ENCODE peak calls at places on chromosomes 4 and X, in five cellular contexts. M, A, F, U and D are unnamed samples.

GRCh38 chr4:46886711-46887110 is 22.3 kb downstream of the COX7B2 start:
- DNase-seq in A (no peak), F (peak), M (no peak), U (no peak), D (no peak)

GRCh38 chr4:138243369-138243768 is 1.2 kb upstream of the SLC7A11 start:
- DNase-seq in A (no peak), M (no peak), F (no peak), U (no peak), D (no peak)

GRCh38 chr4:102438396-102438795 is 62.8 kb upstream of the NFKB1 start:
- DNase-seq in M (no peak), U (peak), F (peak), A (no peak), D (no peak)

GRCh38 chr4:187422655-187423054 is 572.9 kb upstream of the ZFP42 start:
- DNase-seq in M (no peak), A (no peak), F (no peak), U (no peak), D (no peak)

GRCh38 chr4:66777097-66777496 is 768.2 kb downstream of the CENPC start:
- DNase-seq in A (no peak), U (no peak), M (no peak), F (no peak), D (no peak)

GRCh38 chrX:115018040-115018647 is 728 bp upstream of the IL13RA2 start:
- DNase-seq in F (no peak), A (no peak), M (no peak), U (no peak), D (no peak)

GRCh38 chr4:138741778-138742377 is 273.7 kb upstream of the NOCT start:
- DNase-seq in F (no peak), M (no peak), U (no peak), A (no peak), D (no peak)

GRCh38 chrX:34655496-34656258 is 1.4 kb downstream of the TMEM47 start:
- DNase-seq in U (no peak), A (no peak), M (no peak), F (no peak), D (no peak)

GRCh38 chr4:14726441-14727405 is 275.6 kb upstream of the CPEB2 start:
- DNase-seq in M (no peak), U (peak), A (no peak), F (peak), D (no peak)

GRCh38 chr4:163672751-163673150 is 178.3 kb downstream of the TMA16 start:
- DNase-seq in F (no peak), M (no peak), U (no peak), A (no peak), D (no peak)

GRCh38 chr4:20193522-20193902 is 58.2 kb upstream of the SLIT2 start:
- DNase-seq in F (no peak), M (no peak), U (no peak), A (no peak), D (no peak)

GRCh38 chrX:132435222-132435621 is 53.6 kb downstream of the MBNL3 start:
- DNase-seq in A (peak), U (no peak), F (no peak), M (no peak), D (no peak)

GRCh38 chrX:42755820-42756219 is 22.1 kb downstream of the PPP1R2C start:
- DNase-seq in A (peak), U (peak), F (peak), M (no peak), D (no peak)

GRCh38 chr4:28759064-28759463 is 1898.4 kb downstream of the STIM2 start:
- DNase-seq in A (no peak), F (peak), M (no peak), U (no peak), D (no peak)

GRCh38 chr4:85672959-85673358 is 198.0 kb downstream of the ARHGAP24 start:
- DNase-seq in F (no peak), U (no peak), M (no peak), A (no peak), D (no peak)

GRCh38 chr4:9920029-9920428 is 101.3 kb downstream of the SLC2A9 start:
- DNase-seq in A (no peak), U (no peak), M (no peak), F (no peak), D (no peak)

GRCh38 chrX:137441711-137442110 is 124.2 kb upstream of the ZIC3 start:
- DNase-seq in A (no peak), M (no peak), F (no peak), U (no peak), D (no peak)

GRCh38 chr4:37584530-37585060 is 101.6 kb downstream of the RELL1 start:
- DNase-seq in A (no peak), F (no peak), U (no peak), M (no peak), D (no peak)
- TF ChIP-seq POLR2A in A (no peak), F (no peak), U (no peak), M (no peak), D (no peak)

DNA sequence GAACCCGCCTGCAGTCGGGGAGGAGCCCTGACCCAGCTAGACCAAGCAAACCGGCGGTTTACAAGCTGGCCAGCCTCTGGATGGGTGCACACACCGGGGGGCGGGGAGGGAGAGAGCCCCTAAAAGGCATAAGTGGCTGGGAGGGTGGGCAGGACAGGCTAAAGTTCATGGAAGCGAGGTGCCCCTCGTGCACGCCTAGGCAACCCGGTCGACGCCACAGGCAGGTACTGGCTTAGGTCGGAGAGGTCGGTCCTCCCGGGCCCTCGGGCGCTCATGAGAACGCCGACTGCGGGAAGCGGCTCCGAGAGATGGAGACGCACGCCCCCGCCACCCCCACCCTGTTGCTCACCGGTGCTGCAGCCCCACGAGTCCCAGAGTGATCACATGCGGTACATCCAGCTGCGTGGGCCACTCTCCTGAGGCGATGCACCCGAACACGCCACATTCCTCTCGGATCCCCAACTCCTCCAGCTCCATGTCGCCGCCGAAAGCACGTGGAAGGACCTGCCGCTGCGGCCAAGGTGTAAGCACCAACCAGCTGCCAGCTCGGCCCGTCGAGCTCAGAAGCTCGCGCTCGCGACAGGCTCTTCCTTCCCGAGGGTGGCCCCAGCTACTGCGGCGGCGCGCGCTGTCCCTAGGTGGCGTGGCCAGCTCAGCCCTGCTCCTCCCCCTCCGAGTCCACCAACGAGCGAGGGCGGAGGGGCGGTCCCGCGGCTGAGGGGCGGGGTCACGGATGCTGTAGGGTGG is at the start of gene PPAT:
- DNase-seq in U (peak), F (peak), A (peak), M (peak), D (peak)
- TF ChIP-seq POLR2A in U (peak), F (no peak), A (peak), M (peak), D (peak)

GRCh38 chr4:184538023-184538599 is 63.8 kb upstream of the IRF2 start:
- DNase-seq in M (peak), U (peak), F (peak), A (peak), D (peak)
- TF ChIP-seq POLR2A in M (no peak), U (no peak), F (no peak), A (no peak), D (no peak)

DNA sequence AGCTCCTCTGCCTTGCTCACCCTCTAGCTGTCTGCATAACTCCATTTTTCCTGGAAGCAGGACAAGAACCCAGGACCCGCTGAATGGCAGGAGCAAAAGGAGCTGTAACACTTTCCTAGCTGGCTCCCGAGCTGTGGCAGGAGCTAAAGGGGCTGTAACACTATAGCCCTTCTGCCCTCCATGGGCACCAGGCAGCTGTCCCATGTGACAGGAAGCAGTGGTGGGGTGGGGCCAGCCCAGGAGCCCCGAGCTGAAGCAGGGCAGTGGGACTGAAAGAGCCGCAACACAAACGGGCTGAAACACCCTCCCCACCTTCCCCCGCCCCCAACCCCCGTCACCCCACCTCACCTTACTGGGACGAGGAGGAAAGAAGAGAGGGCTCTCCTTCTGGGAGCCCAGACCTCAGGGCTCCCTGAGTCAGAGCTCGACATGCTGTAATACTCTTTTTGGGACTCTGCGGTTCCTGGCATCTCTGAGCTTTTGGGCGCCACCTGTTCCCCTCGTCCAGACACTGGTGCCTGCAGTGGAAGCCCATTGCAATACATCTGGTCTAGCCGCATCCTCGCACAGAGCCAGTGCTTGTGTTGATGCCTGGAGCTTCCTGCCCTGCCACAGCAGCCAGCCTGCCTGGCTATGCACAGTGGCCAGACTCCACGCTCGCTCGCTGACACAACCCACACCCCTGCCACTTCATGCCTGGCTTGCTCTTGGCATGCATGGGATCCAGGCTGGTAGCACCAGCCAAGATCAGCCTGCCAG is 39.4 kb downstream of the PPM1K start:
- DNase-seq in F (no peak), M (peak), A (no peak), U (no peak), D (peak)
- TF ChIP-seq POLR2A in F (no peak), M (no peak), A (no peak), U (no peak), D (no peak)

GRCh38 chrX:53084863-53085262 is 2.7 kb downstream of the TSPYL2 start:
- DNase-seq in U (no peak), M (peak), A (no peak), F (no peak), D (no peak)

GRCh38 chrX:53080628-53081580 is 1.3 kb upstream of the TSPYL2 start:
- DNase-seq in F (peak), A (no peak), U (no peak), M (peak), D (no peak)

GRCh38 chrX:53084043-53084570 is 1.9 kb downstream of the TSPYL2 start:
- DNase-seq in A (no peak), F (peak), U (no peak), M (no peak), D (no peak)

GRCh38 chrX:53082773-53083616 is 828 bp downstream of the TSPYL2 start:
- DNase-seq in A (no peak), F (no peak), U (no peak), M (no peak), D (no peak)

DNA sequence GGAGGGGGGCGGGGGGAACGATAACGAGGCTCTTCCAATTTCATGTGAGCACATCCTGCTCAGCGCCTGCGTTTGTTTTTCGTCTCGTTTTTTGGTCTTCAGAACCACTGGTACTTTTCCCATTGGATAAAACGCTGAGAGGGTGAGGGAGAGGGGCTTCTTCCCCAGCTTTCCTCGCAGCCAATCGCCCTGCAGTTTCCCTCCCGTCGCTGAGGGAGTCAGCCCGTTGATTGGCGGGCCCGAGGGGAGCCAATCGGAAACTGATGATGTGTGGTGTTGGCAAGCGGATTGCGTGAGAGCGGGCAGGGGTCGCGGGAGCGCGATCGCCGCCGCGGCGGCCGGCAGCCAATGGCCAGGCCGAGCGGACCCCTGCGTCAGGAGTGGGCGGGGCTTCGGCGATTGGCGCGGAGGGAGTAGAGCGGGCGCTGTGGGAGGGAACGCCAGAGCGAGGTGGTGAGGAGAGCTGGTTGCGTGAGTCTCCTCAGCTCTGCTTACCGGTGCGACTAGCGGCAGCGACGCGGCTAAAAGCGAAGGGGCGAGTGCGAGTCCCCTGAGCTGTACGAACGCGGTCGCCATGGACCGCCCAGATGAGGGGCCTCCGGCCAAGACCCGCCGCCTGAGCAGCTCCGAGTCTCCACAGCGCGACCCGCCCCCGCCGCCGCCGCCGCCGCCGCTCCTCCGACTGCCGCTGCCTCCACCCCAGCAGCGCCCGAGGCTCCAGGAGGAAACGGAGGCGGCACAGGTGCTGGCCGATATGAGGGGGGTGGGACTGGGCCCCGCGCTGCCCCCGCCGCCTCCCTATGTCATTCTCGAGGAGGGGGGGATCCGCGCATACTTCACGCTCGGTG is at the start of gene TSPYL2:
- DNase-seq in A (peak), M (peak), F (peak), U (peak), D (peak)
- TF ChIP-seq POLR2A in A (peak), M (peak), F (peak), U (peak), D (peak)

GRCh38 chr4:3043272-3044020 is 30.9 kb downstream of the HTT-AS start:
- DNase-seq in M (peak), U (no peak), F (no peak), A (no peak), D (no peak)

GRCh38 chr4:3040447-3041191 is 33.7 kb downstream of the HTT-AS start:
- DNase-seq in M (peak), U (no peak), F (no peak), A (no peak), D (no peak)

GRCh38 chr4:3039706-3040366 is 34.5 kb downstream of the HTT-AS start:
- DNase-seq in F (no peak), M (peak), A (no peak), U (no peak), D (no peak)

GRCh38 chr4:3042226-3042625 is 32.1 kb downstream of the HTT-AS start:
- DNase-seq in F (no peak), U (no peak), M (peak), A (no peak), D (no peak)

GRCh38 chr4:3041192-3042142 is 32.9 kb downstream of the HTT-AS start:
- DNase-seq in A (peak), M (peak), F (peak), U (no peak), D (no peak)
- TF ChIP-seq POLR2A in A (no peak), M (no peak), F (no peak), U (no peak), D (peak)

DNA sequence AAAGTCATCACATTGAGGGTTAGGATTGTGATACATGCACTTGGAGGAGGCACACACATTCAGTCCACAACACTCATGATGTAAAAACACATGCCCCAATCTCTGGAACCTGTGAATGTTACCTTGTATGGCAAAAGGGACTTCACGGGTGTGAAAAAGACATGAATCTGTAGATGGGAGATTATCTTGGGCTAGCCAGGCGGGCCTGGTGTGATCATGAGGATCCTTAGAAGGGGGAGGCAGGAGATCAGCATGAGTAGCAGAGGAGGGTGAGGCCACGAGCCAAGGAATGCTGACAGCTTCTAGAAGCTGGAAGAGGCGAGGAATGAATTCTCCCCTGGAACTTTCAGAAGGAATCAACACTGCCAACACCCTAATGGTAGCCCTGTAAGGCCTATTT is 77.5 kb upstream of the ENPP6 start:
- DNase-seq in F (no peak), M (no peak), A (no peak), U (no peak), D (no peak)
- TF ChIP-seq POLR2A in F (no peak), M (no peak), A (no peak), U (no peak), D (no peak)